ENCODE peak calls at places on chromosomes 16 and 17, in eight cellular contexts. T is HTR-8/SVneo; Z is activated CD4-positive, alpha-beta T cell treated with anti-CD3 and anti-CD28 coated beads, Interleukin-2, amount 50 U/mL, for 48 hours; O is sigmoid colon; F is hypothalamus; K is neural crest cell; X is foreskin fibroblast; C is iPS-NIHi11. E is an unnamed sample.

GRCh38 chr17:17959520-17960361 is 12.5 kb downstream of the TOM1L2 start:
- DNase-seq in T (no peak), Z (peak), O (no peak), F (no peak), K (no peak), X (no peak), C (no peak), E (no peak)

GRCh38 chr16:58031016-58031800 is 5.7 kb downstream of the MMP15 start:
- DNase-seq in T (no peak), Z (no peak), O (no peak), F (no peak), K (no peak), X (no peak), C (no peak), E (no peak)

GRCh38 chr17:81033535-81034167 is 1.3 kb upstream of the BAIAP2 start:
- DNase-seq in T (no peak), Z (no peak), O (no peak), F (no peak), K (no peak), X (no peak), C (no peak), E (no peak)

GRCh38 chr17:81518113-81518784 is 5.7 kb upstream of the ACTG1 start:
- DNase-seq in T (no peak), Z (no peak), O (no peak), F (no peak), K (no peak), X (no peak), C (peak), E (no peak)

GRCh38 chr17:79179334-79179733 is 104.7 kb downstream of the ENGASE start:
- DNase-seq in T (no peak), Z (no peak), O (no peak), F (no peak), K (no peak), X (no peak), C (no peak), E (no peak)

GRCh38 chr16:66467611-66468010 is 40.5 kb downstream of the BEAN1 start:
- DNase-seq in T (no peak), Z (no peak), O (peak), F (no peak), K (no peak), X (no peak), C (no peak), E (no peak)

GRCh38 chr17:9242983-9243382 is 221.7 kb downstream of the NTN1 start:
- DNase-seq in T (no peak), Z (no peak), O (no peak), F (no peak), K (no peak), X (no peak), C (no peak), E (no peak)

GRCh38 chr17:82843904-82844640 is 4.2 kb upstream of the ZNF750 start:
- DNase-seq in T (no peak), Z (no peak), O (peak), F (no peak), K (no peak), X (no peak), C (no peak), E (no peak)

GRCh38 chr17:78862073-78863023 is 21.7 kb upstream of the USP36 start:
- DNase-seq in T (peak), Z (no peak), O (peak), F (no peak), K (no peak), X (peak), C (peak), E (peak)

GRCh38 chr16:22007509-22008214 is at the start of gene MOSMO:
- DNase-seq in T (peak), Z (peak), O (peak), F (peak), K (peak), X (peak), C (peak), E (peak)

GRCh38 chr16:57689772-57690558 is 4.6 kb upstream of the DRC7 start:
- DNase-seq in T (no peak), Z (no peak), O (peak), F (no peak), K (no peak), X (no peak), C (peak), E (no peak)

GRCh38 chr17:62649570-62649969 is 22.1 kb downstream of the MRC2 start:
- DNase-seq in T (no peak), Z (no peak), O (peak), F (no peak), K (no peak), X (no peak), C (no peak), E (no peak)

E was measured in lung microvascular endothelial cell.